ENCODE peak calls at places on chromosome 20, in nine cellular contexts. Z, K, I, X, C, Q, N, Y and R are unnamed samples.

GRCh38 chr20:5914859-5915258 is 35.5 kb downstream of the TRMT6 start:
- DNase-seq in Q (no peak), Y (no peak), K (no peak), X (no peak), C (no peak), N (no peak), I (no peak), Z (no peak), R (no peak)

GRCh38 chr20:48852609-48853008 is 24.8 kb upstream of the PREX1 start:
- DNase-seq in X (no peak), Z (no peak), Y (no peak), K (no peak), I (no peak), C (no peak), Q (no peak), N (no peak), R (no peak)

GRCh38 chr20:12410783-12411182 is 493.1 kb downstream of the BTBD3 start:
- DNase-seq in Z (no peak), C (no peak), K (peak), Q (no peak), Y (no peak), N (no peak), X (no peak), I (no peak), R (no peak)

GRCh38 chr20:40694246-40694645 is 5.2 kb upstream of the MAFB start:
- DNase-seq in X (no peak), I (no peak), Q (no peak), Y (no peak), K (no peak), N (no peak), C (no peak), Z (no peak), R (no peak)

GRCh38 chr20:668050-668449 is 7.6 kb downstream of the SCRT2 start:
- DNase-seq in Z (no peak), N (no peak), Q (no peak), X (no peak), C (no peak), I (no peak), Y (no peak), K (no peak), R (no peak)

GRCh38 chr20:44143896-44144295 is 43.1 kb downstream of the JPH2 start:
- DNase-seq in Y (no peak), K (no peak), Q (no peak), C (no peak), Z (no peak), X (no peak), I (no peak), N (no peak), R (no peak)

GRCh38 chr20:8616792-8617191 is 452.1 kb upstream of the PLCB4 start:
- DNase-seq in I (peak), Z (no peak), K (no peak), C (no peak), Y (no peak), N (no peak), X (no peak), Q (no peak), R (no peak)

GRCh38 chr20:57686931-57687652 is 22.7 kb downstream of the PMEPA1 start:
- DNase-seq in Y (no peak), C (no peak), I (no peak), K (peak), N (no peak), Q (no peak), Z (no peak), X (no peak), R (no peak)

GRCh38 chr20:63232235-63233060 is 3.3 kb upstream of the BIRC7 start:
- DNase-seq in Q (no peak), K (peak), Y (no peak), C (peak), Z (peak), X (no peak), N (no peak), I (peak), R (no peak)